ENCODE peak calls at places on chromosomes 13 and 19, in eight cellular contexts. J is fibroblast of lung, E is ovary, B is left lung, P is mammary epithelial cell, G is right cardiac atrium, Q is lower lobe of right lung, M is upper lobe of right lung. O is an unnamed sample. For H3K9me3 and H3K4me1, the result is how much of the 10 kb centered on the place peaks cover.

GRCh38 chr19:48926909-48927308 is 6.6 kb upstream of the DHDH start:
- DNase-seq in J (peak), E (no peak), B (no peak), P (peak), G (no peak), Q (peak), M (peak), O (no peak)

GRCh38 chr13:30576528-30576927 is 41.2 kb upstream of the USPL1 start:
- DNase-seq in J (peak), E (no peak), B (no peak), P (peak), G (no peak), Q (no peak), M (no peak), O (peak)

GRCh38 chr19:22545751-22546150 is 88.4 kb upstream of the ZNF492 start:
- DNase-seq in J (peak), E (peak), B (no peak), P (peak), G (no peak), Q (no peak), M (no peak), O (no peak)

GRCh38 chr13:73321039-73321438 is 262.2 kb downstream of the KLF5 start:
- DNase-seq in J (no peak), E (no peak), B (no peak), P (no peak), G (no peak), Q (no peak), M (no peak), O (no peak)

GRCh38 chr13:99035715-99036114 is 57.9 kb upstream of the DOCK9 start:
- DNase-seq in J (no peak), E (no peak), B (no peak), P (no peak), G (no peak), Q (no peak), M (no peak), O (no peak)

GRCh38 chr13:96996886-96997285 is 2.6 kb upstream of the OXGR1 start:
- DNase-seq in J (no peak), E (no peak), B (no peak), P (no peak), G (no peak), Q (no peak), M (no peak), O (no peak)

GRCh38 chr13:94620286-94620896 is 18.7 kb downstream of the GPR180 start:
- DNase-seq in J (peak), E (no peak), B (no peak), P (peak), G (no peak), Q (no peak), M (no peak), O (no peak)

GRCh38 chr19:44476559-44477408 is 23.5 kb downstream of the ZNF180 start:
- DNase-seq in J (peak), E (no peak), B (no peak), P (peak), G (no peak), Q (no peak), M (no peak), O (no peak)

GRCh38 chr13:42720116-42720857 is 61.1 kb upstream of the FAM216B start:
- DNase-seq in J (peak), E (peak), B (no peak), P (peak), G (no peak), Q (no peak), M (no peak), O (no peak)

GRCh38 chr13:80783926-80784325 is 443.0 kb upstream of the SPRY2 start:
- DNase-seq in J (peak), E (no peak), B (no peak), P (no peak), G (no peak), Q (no peak), M (no peak), O (no peak)

GRCh38 chr19:8340341-8341096 is 2.5 kb downstream of the KANK3 start:
- DNase-seq in J (no peak), E (peak), B (no peak), P (no peak), G (peak), Q (peak), M (peak), O (no peak)

GRCh38 chr19:51701468-51702100 is 8.5 kb downstream of the SPACA6 start:
- DNase-seq in J (no peak), E (no peak), B (no peak), P (no peak), G (no peak), Q (no peak), M (no peak), O (no peak)

GRCh38 chr13:21234537-21234936 is 58.1 kb downstream of the MRPL57 start:
- DNase-seq in J (no peak), E (no peak), B (no peak), P (peak), G (no peak), Q (no peak), M (no peak), O (no peak)

GRCh38 chr19:46232029-46232428 is 2.5 kb downstream of the IGFL1 start:
- DNase-seq in J (no peak), E (no peak), B (peak), P (no peak), G (no peak), Q (peak), M (peak), O (no peak)

GRCh38 chr13:79393564-79394249 is 12.3 kb downstream of the RBM26 start:
- DNase-seq in J (no peak), E (no peak), B (no peak), P (no peak), G (no peak), Q (peak), M (no peak), O (peak)

GRCh38 chr19:39641773-39642172 is 13.9 kb upstream of the LGALS16 start:
- DNase-seq in J (no peak), E (no peak), B (no peak), P (no peak), G (no peak), Q (no peak), M (no peak), O (no peak)

GRCh38 chr13:97224544-97225324 is 2.6 kb downstream of the MBNL2 start:
- DNase-seq in J (peak), E (peak), B (no peak), P (peak), G (no peak), Q (no peak), M (no peak), O (no peak)

GRCh38 chr13:79642596-79642995 is 161.6 kb downstream of the NDFIP2 start:
- DNase-seq in J (no peak), E (no peak), B (no peak), P (no peak), G (no peak), Q (no peak), M (no peak), O (no peak)

GRCh38 chr13:72696590-72696989 is 30.8 kb downstream of the MZT1 start:
- DNase-seq in J (no peak), E (no peak), B (no peak), P (no peak), G (no peak), Q (no peak), M (no peak), O (no peak)

GRCh38 chr13:108878732-108879131 is 249.3 kb downstream of the MYO16 start:
- DNase-seq in J (no peak), E (no peak), B (no peak), P (no peak), G (no peak), Q (no peak), M (no peak), O (no peak)

GRCh38 chr13:38914070-38914469 is 76.6 kb downstream of the STOML3 start:
- DNase-seq in J (no peak), E (no peak), B (no peak), P (no peak), G (no peak), Q (no peak), M (no peak), O (no peak)

GRCh38 chr19:3108775-3109174 is 14.6 kb downstream of the GNA11 start:
- DNase-seq in J (peak), E (peak), B (peak), P (peak), G (peak), Q (peak), M (no peak), O (peak)

GRCh38 chr13:109249780-109250528 is 536.4 kb downstream of the IRS2 start:
- DNase-seq in J (no peak), E (no peak), B (no peak), P (peak), G (no peak), Q (no peak), M (no peak), O (no peak)

GRCh38 chr19:50909240-50910070 is 1.7 kb downstream of the KLK4 start:
- DNase-seq in J (no peak), E (peak), B (no peak), P (peak), G (peak), Q (peak), M (no peak), O (no peak)

GRCh38 chr13:37884674-37885073 is 15.1 kb upstream of the TRPC4 start:
- DNase-seq in J (no peak), E (no peak), B (no peak), P (no peak), G (no peak), Q (no peak), M (no peak), O (no peak)

GRCh38 chr19:1082165-1082927 is 12.8 kb downstream of the POLR2E start:
- DNase-seq in J (peak), E (peak), B (peak), P (peak), G (peak), Q (peak), M (peak), O (peak)

GRCh38 chr13:49669735-49670309 is 21.5 kb downstream of the EBPL start:
- DNase-seq in J (peak), E (peak), B (no peak), P (peak), G (no peak), Q (no peak), M (no peak), O (no peak)

GRCh38 chr13:103351035-103351828 is 285.0 kb upstream of the SLC10A2 start:
- DNase-seq in J (peak), E (no peak), B (no peak), P (peak), G (peak), Q (no peak), M (no peak), O (no peak)

GRCh38 chr13:55516610-55517009 is 1624.1 kb upstream of the PRR20A start:
- DNase-seq in J (no peak), E (no peak), B (no peak), P (no peak), G (no peak), Q (no peak), M (no peak), O (no peak)

GRCh38 chr19:49409441-49410029 is 13.7 kb downstream of the PTH2 start:
- DNase-seq in J (no peak), E (no peak), B (no peak), P (no peak), G (no peak), Q (no peak), M (no peak), O (no peak)

GRCh38 chr13:41648314-41648935 is 191.1 kb downstream of the RGCC start:
- DNase-seq in J (peak), E (no peak), B (no peak), P (peak), G (no peak), Q (no peak), M (no peak), O (no peak)

GRCh38 chr19:31613683-31614219 is 264.5 kb upstream of the TSHZ3 start:
- DNase-seq in J (no peak), E (no peak), B (no peak), P (peak), G (no peak), Q (no peak), M (no peak), O (no peak)

GRCh38 chr19:31612873-31613272 is 263.6 kb upstream of the TSHZ3 start:
- DNase-seq in J (no peak), E (no peak), B (no peak), P (no peak), G (no peak), Q (no peak), M (no peak), O (no peak)

GRCh38 chr19:31616031-31616430 is 266.8 kb upstream of the TSHZ3 start:
- DNase-seq in J (peak), E (no peak), B (no peak), P (peak), G (no peak), Q (no peak), M (no peak), O (no peak)

GRCh38 chr19:31610036-31610435 is 260.8 kb upstream of the TSHZ3 start:
- DNase-seq in J (no peak), E (no peak), B (no peak), P (no peak), G (no peak), Q (no peak), M (no peak), O (no peak)

DNA sequence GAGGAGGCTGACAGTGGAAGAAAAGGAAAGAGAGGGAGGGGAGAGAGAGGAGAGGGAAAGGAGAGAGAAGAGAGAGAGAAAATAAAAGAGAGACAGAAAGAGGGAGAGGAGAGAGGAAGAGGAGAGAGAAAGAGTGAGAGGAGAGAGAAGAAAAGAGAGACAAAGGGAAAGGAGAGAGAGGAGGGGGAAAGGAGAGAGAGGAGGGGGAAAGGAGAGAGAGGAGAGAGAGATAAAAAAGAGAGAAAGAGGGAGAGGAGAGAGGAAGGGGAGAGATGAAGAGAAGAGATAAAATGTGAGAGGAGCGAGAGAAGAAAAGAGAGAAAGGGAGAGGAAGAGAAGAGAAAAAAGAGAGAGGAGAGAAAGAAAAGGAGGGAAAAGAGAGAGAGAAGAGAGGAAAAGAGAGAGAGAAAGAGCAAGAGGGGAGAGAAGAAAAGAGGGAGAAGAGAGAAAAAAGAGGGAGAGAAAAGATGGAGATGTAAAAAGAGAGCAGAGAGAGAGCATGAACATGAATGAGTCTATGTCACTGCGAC is 262.2 kb upstream of the TSHZ3 start:
- DNase-seq in J (no peak), E (no peak), B (no peak), P (no peak), G (no peak), Q (no peak), M (no peak), O (no peak)
- H3K9me3 ChIP-seq in J (under half), E (under half), B (under half), P (under half), G (under half), Q (under half), M (under half), O (under half)

GRCh38 chr19:16573296-16573695 is 1.1 kb upstream of the SLC35E1 start:
- DNase-seq in J (no peak), E (no peak), B (peak), P (no peak), G (no peak), Q (peak), M (no peak), O (no peak)
- H3K4me1 ChIP-seq in J (under half), E (under half), B (under half), P (under half), G (under half), Q (half or more), M (under half), O (under half)

GRCh38 chr13:114108141-114108761 is 24.2 kb downstream of the RASA3 start:
- DNase-seq in J (no peak), E (no peak), B (no peak), P (no peak), G (peak), Q (peak), M (peak), O (no peak)
- H3K27ac ChIP-seq in J (peak), E (no peak), B (no peak), P (no peak), G (no peak), Q (no peak), M (no peak), O (no peak)

GRCh38 chr19:41620171-41620570 is 6.7 kb downstream of the CEACAM4 start:
- DNase-seq in J (no peak), E (no peak), B (no peak), P (no peak), G (no peak), Q (no peak), M (no peak), O (no peak)
- H3K9me3 ChIP-seq in J (under half), E (under half), B (under half), P (under half), G (under half), Q (under half), M (under half), O (under half)

DNA sequence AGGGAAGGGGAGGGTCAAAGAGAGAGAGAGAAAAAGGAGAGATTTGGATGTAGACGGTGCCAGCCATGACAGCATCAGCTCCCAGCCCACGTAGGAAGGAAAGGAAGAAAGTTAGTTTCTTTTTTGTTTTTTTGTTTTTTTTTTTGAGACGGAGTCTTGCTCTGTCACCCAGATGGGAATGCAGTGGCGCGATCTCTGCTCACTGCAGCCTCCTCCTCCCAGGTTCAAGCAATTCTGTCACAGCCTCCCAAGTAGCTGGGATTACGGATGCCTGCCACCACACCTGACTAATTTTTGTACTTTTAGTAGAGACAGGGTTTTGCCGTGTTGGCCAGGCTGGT is 27.6 kb downstream of the ELL start:
- DNase-seq in J (peak), E (peak), B (no peak), P (no peak), G (peak), Q (no peak), M (no peak), O (no peak)
- H3K4me1 ChIP-seq in J (under half), E (under half), B (under half), P (under half), G (under half), Q (half or more), M (half or more), O (half or more)

GRCh38 chr19:15616627-15617270 is 1.7 kb downstream of the CYP4F8 start:
- DNase-seq in J (no peak), E (no peak), B (no peak), P (no peak), G (no peak), Q (no peak), M (no peak), O (no peak)

GRCh38 chr19:15621801-15622200 is 6.8 kb downstream of the CYP4F8 start:
- DNase-seq in J (no peak), E (no peak), B (no peak), P (no peak), G (no peak), Q (no peak), M (no peak), O (no peak)

GRCh38 chr19:15615526-15615925 is 508 bp downstream of the CYP4F8 start:
- DNase-seq in J (no peak), E (no peak), B (no peak), P (no peak), G (no peak), Q (no peak), M (no peak), O (no peak)

GRCh38 chr19:15616183-15616582 is 1.2 kb downstream of the CYP4F8 start:
- DNase-seq in J (no peak), E (no peak), B (no peak), P (no peak), G (no peak), Q (no peak), M (no peak), O (no peak)

DNA sequence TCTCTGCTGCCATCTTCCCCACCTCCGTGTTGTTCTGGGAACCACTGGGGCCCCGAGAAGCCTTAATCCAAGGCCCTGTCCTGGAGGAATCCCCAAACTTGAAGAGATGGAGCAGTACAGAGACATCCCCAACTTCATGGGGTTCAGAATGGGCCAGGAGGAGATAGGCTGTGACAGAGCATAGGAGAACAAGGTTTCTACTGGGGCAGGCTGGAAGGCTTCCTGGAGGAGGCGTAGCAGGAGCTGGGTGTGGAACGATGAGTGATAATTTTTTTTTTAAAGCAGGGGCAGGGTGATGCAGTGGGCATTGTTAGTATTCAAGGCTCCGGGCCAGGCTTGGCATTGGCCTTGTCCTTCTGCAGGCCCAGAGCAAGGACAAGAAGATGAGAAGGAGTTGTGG is 3.3 kb downstream of the CYP4F8 start:
- DNase-seq in J (no peak), E (no peak), B (no peak), P (no peak), G (no peak), Q (no peak), M (no peak), O (no peak)
- H3K27ac ChIP-seq in J (no peak), E (no peak), B (no peak), P (no peak), G (no peak), Q (no peak), M (no peak), O (no peak)

DNA sequence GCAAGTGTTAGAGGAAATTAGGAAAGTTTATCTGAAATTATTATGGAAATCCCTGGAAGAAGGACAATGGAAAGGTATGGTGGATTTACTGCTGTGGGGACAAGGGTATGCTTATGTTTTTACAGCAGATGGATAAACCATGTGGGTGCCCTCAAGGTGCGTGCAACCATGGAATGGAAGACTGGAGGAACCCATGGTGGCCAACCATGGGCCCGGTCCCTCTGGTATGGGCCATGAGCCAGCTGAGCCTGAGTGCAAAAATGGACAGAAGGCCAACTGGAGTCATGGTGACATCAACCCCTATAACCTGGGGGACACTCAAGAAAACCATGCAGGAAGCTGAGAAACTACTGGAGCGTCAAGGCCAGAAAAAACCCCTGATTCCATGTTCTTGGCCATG is 46.1 kb upstream of the ZNF726 start:
- DNase-seq in J (no peak), E (no peak), B (no peak), P (no peak), G (no peak), Q (no peak), M (no peak), O (no peak)
- H3K9me3 ChIP-seq in J (under half), E (under half), B (under half), P (under half), G (under half), Q (under half), M (under half), O (under half)

DNA sequence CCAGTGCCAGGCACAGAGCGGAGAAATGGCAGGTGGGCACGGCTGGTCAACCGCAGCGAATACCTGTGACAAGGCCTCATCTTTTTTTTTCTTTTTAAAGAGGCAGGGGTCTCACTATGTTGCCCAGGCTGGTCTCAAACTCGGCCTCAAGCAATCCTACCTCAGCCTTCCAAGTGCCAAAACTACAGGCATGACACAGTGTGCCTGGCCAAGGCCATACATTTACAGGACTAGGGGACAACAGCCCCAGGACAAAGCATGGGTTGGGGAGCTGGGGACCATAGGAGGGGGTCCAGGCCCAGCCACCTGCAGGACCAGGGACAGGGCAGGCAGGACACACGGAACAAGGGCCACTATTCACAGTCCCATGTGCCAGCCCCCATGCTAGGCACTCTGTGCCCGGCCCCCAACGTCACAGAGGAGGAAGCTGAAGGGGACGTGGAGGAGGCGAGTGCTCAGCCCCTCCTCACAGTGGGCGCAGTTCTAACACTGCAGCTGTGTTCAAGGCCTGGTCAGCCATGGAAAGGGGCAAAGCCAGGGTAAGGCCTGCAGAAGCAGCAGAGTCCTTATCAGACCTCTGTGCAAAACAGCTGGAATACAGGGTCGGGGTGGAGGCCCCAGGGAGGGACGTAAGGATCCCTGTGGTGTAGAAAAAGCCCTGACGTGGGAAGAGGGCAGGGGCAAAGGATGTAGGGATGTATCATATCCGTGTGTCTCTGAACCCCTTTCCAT is 28.3 kb downstream of the SH3GL1 start:
- DNase-seq in J (no peak), E (no peak), B (no peak), P (no peak), G (no peak), Q (no peak), M (no peak), O (no peak)
- H3K4me1 ChIP-seq in J (half or more), E (half or more), B (half or more), P (half or more), G (half or more), Q (half or more), M (half or more), O (half or more)

O was measured in CD8-positive, alpha-beta memory T cell.